ENCODE peak calls at places on chromosomes 1 and 21, in eight cellular contexts. X is testis, N is Peyer's patch, J is heart left ventricle, E is stomach, B is tibial nerve, H is sigmoid colon, T is adrenal gland. K is an unnamed sample.
A peak's percentile ranks its signal among the peaks of the same experiment; 100 is the strongest.

GRCh38 chr1:6491480-6491962 is at the start of gene PLEKHG5:
- DNase-seq in X (no peak), N (no peak), J (peak; percentile 66), E (no peak), B (no peak), H (no peak), T (no peak), K (no peak)

GRCh38 chr21:42049578-42050430 is 21.3 kb upstream of the UMODL1 start:
- DNase-seq in X (no peak), N (no peak), J (no peak), E (no peak), B (no peak), H (peak; percentile 56), T (no peak), K (no peak)

GRCh38 chr21:25161571-25161970 is 445.7 kb downstream of the MRPL39 start:
- DNase-seq in X (no peak), N (no peak), J (no peak), E (no peak), B (no peak), H (no peak), T (no peak), K (no peak)

GRCh38 chr1:207288315-207288714 is 33.2 kb upstream of the CD55 start:
- DNase-seq in X (no peak), N (no peak), J (no peak), E (no peak), B (no peak), H (no peak), T (no peak), K (no peak)

GRCh38 chr1:104665300-104665699 is 915.6 kb downstream of the AMY1C start:
- DNase-seq in X (no peak), N (no peak), J (no peak), E (no peak), B (no peak), H (no peak), T (no peak), K (no peak)

GRCh38 chr21:38358666-38359065 is 101.9 kb downstream of the KCNJ15 start:
- DNase-seq in X (no peak), N (no peak), J (no peak), E (no peak), B (no peak), H (no peak), T (no peak), K (no peak)

GRCh38 chr1:77048615-77049005 is 170.6 kb downstream of the PIGK start:
- DNase-seq in X (no peak), N (no peak), J (no peak), E (no peak), B (no peak), H (no peak), T (no peak), K (no peak)

GRCh38 chr21:27759820-27760219 is 792.9 kb upstream of the ADAMTS5 start:
- DNase-seq in X (no peak), N (no peak), J (no peak), E (no peak), B (no peak), H (no peak), T (no peak), K (no peak)

GRCh38 chr1:205430631-205431305 is 8.9 kb upstream of the LEMD1 start:
- DNase-seq in X (peak; percentile 84), N (peak; percentile 80), J (peak; percentile 52), E (peak; percentile 71), B (no peak), H (peak; percentile 74), T (peak; percentile 69), K (no peak)

GRCh38 chr1:21936366-21937031 is 611 bp downstream of the HSPG2 start:
- DNase-seq in X (no peak), N (no peak), J (no peak), E (no peak), B (no peak), H (peak; percentile 73), T (no peak), K (no peak)

GRCh38 chr1:31055953-31056352 is 9.6 kb downstream of the PUM1 start:
- DNase-seq in X (no peak), N (no peak), J (no peak), E (no peak), B (no peak), H (no peak), T (no peak), K (no peak)

GRCh38 chr1:185155600-185156320 is 993 bp downstream of the TRMT1L start:
- DNase-seq in X (no peak), N (no peak), J (no peak), E (no peak), B (no peak), H (no peak), T (no peak), K (no peak)

GRCh38 chr1:107830546-107830945 is 134.4 kb downstream of the VAV3 start:
- DNase-seq in X (no peak), N (no peak), J (no peak), E (no peak), B (no peak), H (no peak), T (no peak), K (no peak)

GRCh38 chr1:117599822-117600221 is 6.0 kb upstream of the TENT5C start:
- DNase-seq in X (no peak), N (peak; percentile 36), J (peak; percentile 39), E (no peak), B (no peak), H (no peak), T (no peak), K (no peak)

GRCh38 chr1:206635983-206636354 is 633 bp downstream of the DYRK3 start:
- DNase-seq in X (no peak), N (no peak), J (no peak), E (no peak), B (no peak), H (no peak), T (no peak), K (no peak)

GRCh38 chr1:204448321-204448964 is 36.8 kb upstream of the PPP1R15B start:
- DNase-seq in X (no peak), N (peak; percentile 92), J (no peak), E (peak; percentile 68), B (no peak), H (no peak), T (no peak), K (no peak)

GRCh38 chr1:200669314-200670214 is at the start of gene DDX59:
- DNase-seq in X (peak; percentile 95), N (peak; percentile 96), J (peak; percentile 98), E (peak; percentile 95), B (peak; percentile 91), H (peak; percentile 98), T (peak; percentile 97), K (peak; percentile 69)
- TF ChIP-seq POLR2A in X (no peak), N (peak; percentile 91), J (peak; percentile 93), E (peak; percentile 77), B (peak; percentile 76), H (peak; percentile 83), T (peak; percentile 92), K (no peak)

GRCh38 chr1:18724801-18725200 is 94.2 kb downstream of the PAX7 start:
- DNase-seq in X (no peak), N (no peak), J (no peak), E (no peak), B (no peak), H (no peak), T (no peak), K (no peak)
- TF ChIP-seq POLR2A in X (no peak), N (no peak), J (no peak), E (no peak), B (no peak), H (no peak), T (no peak), K (no peak)

DNA sequence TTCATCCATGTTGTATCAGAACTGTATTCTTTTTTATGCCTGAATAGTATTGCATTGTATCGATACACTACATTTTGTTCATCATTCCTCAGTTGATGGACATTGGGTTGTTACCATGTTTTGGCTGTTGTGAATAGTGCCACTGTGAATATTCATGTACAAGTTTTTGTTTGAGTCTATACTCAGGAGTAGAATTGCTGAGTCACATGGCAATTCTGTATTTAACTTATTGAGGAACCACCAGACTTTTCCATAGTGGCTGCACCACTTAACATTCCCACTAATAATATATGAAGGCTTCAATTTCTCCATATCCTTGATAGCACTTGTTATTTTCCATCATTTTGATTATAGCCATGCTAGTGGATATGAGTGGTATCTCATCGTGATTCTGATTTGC is 56.2 kb downstream of the ALG6 start:
- DNase-seq in X (no peak), N (no peak), J (no peak), E (no peak), B (no peak), H (no peak), T (no peak), K (no peak)
- TF ChIP-seq POLR2A in X (no peak), N (no peak), J (no peak), E (no peak), B (no peak), H (no peak), T (no peak), K (no peak)

GRCh38 chr1:36400825-36401601 is 3.3 kb upstream of the LSM10 start:
- DNase-seq in X (peak; percentile 60), N (peak; percentile 92), J (peak; percentile 78), E (peak; percentile 55), B (peak; percentile 40), H (peak; percentile 87), T (peak; percentile 71), K (peak; percentile 49)
- TF ChIP-seq POLR2A in X (no peak), N (no peak), J (no peak), E (no peak), B (no peak), H (no peak), T (no peak), K (no peak)

DNA sequence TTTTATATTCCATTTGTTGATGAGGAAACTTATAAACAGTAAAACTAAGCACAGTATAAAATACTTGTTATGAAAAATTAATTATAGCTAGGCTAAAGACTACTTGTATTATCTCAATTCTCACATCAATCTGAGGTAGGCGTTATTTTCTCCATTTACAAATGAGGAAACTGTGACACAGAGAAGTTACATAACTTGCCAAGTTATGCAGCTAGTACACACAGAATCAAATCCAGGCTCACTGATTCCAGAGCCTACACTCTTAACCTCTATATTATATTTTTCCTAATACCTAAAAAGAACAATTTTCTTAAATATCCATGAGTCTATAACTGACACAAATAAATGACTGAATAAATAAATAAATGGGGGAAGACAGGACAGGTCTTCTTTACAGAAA is 11.2 kb upstream of the VPS45 start:
- DNase-seq in X (no peak), N (no peak), J (no peak), E (no peak), B (no peak), H (no peak), T (no peak), K (no peak)
- TF ChIP-seq POLR2A in X (no peak), N (no peak), J (no peak), E (no peak), B (no peak), H (no peak), T (no peak), K (no peak)

K was measured in esophagus squamous epithelium.